ENCODE peak calls at places on chromosomes 1 and 21, in five cellular contexts. One of them, this sample, is unnamed. For H3K9me3, the result is how much of the 10 kb centered on the place peaks cover.

GRCh38 chr1:219993554-219994433 is 52.5 kb downstream of the EPRS1 start:
- DNase-seq in PC-3: no peak
- DNase-seq in upper lobe of left lung: no peak
- DNase-seq in heart right ventricle: no peak
- DNase-seq in testis: no peak
- DNase-seq in this sample: no peak

GRCh38 chr21:41359289-41359688 is 2.5 kb upstream of the MX2 start:
- DNase-seq in PC-3: no peak
- DNase-seq in upper lobe of left lung: no peak
- DNase-seq in heart right ventricle: no peak
- DNase-seq in testis: no peak
- DNase-seq in this sample: no peak

GRCh38 chr1:221947731-221948130 is 205.8 kb upstream of the DUSP10 start:
- DNase-seq in PC-3: no peak
- DNase-seq in upper lobe of left lung: no peak
- DNase-seq in heart right ventricle: no peak
- DNase-seq in testis: no peak
- DNase-seq in this sample: no peak

GRCh38 chr1:225848044-225848955 is 33.9 kb downstream of the TMEM63A start:
- DNase-seq in PC-3: no peak
- DNase-seq in upper lobe of left lung: no peak
- DNase-seq in heart right ventricle: peak
- DNase-seq in testis: no peak
- DNase-seq in this sample: no peak

GRCh38 chr1:233627376-233627775 is 13.5 kb downstream of the KCNK1 start:
- DNase-seq in PC-3: peak
- DNase-seq in upper lobe of left lung: no peak
- DNase-seq in heart right ventricle: no peak
- DNase-seq in testis: no peak
- DNase-seq in this sample: no peak

GRCh38 chr21:26041441-26042180 is 129.0 kb downstream of the APP start:
- DNase-seq in PC-3: peak
- DNase-seq in upper lobe of left lung: no peak
- DNase-seq in heart right ventricle: no peak
- DNase-seq in testis: no peak
- DNase-seq in this sample: no peak

GRCh38 chr1:185158806-185159205 is 1.8 kb downstream of the SWT1 start:
- DNase-seq in PC-3: no peak
- DNase-seq in upper lobe of left lung: no peak
- DNase-seq in heart right ventricle: peak
- DNase-seq in testis: no peak
- DNase-seq in this sample: no peak

GRCh38 chr1:229087339-229087738 is 183.6 kb upstream of the RAB4A start:
- DNase-seq in PC-3: no peak
- DNase-seq in upper lobe of left lung: no peak
- DNase-seq in heart right ventricle: no peak
- DNase-seq in testis: no peak
- DNase-seq in this sample: no peak

GRCh38 chr1:44999232-44999631 is 11.9 kb downstream of the HECTD3 start:
- DNase-seq in PC-3: no peak
- DNase-seq in upper lobe of left lung: no peak
- DNase-seq in heart right ventricle: no peak
- DNase-seq in testis: no peak
- DNase-seq in this sample: no peak

GRCh38 chr1:93905734-93906133 is 3.5 kb downstream of the GCLM start:
- DNase-seq in PC-3: no peak
- DNase-seq in upper lobe of left lung: no peak
- DNase-seq in heart right ventricle: no peak
- DNase-seq in testis: no peak
- DNase-seq in this sample: no peak

GRCh38 chr1:41795205-41795762 is 123.4 kb downstream of the HIVEP3 start:
- DNase-seq in PC-3: peak
- DNase-seq in upper lobe of left lung: no peak
- DNase-seq in heart right ventricle: no peak
- DNase-seq in testis: no peak
- DNase-seq in this sample: no peak

GRCh38 chr1:17671741-17672140 is 83.4 kb upstream of the ACTL8 start:
- DNase-seq in PC-3: no peak
- DNase-seq in upper lobe of left lung: no peak
- DNase-seq in heart right ventricle: no peak
- DNase-seq in testis: no peak
- DNase-seq in this sample: no peak

GRCh38 chr1:226649780-226650179 is 89.3 kb downstream of the ITPKB start:
- DNase-seq in PC-3: peak
- DNase-seq in upper lobe of left lung: no peak
- DNase-seq in heart right ventricle: no peak
- DNase-seq in testis: no peak
- DNase-seq in this sample: no peak

GRCh38 chr1:7613106-7613850 is 157.8 kb upstream of the VAMP3 start:
- DNase-seq in PC-3: no peak
- DNase-seq in upper lobe of left lung: no peak
- DNase-seq in heart right ventricle: no peak
- DNase-seq in testis: no peak
- DNase-seq in this sample: no peak

GRCh38 chr1:44021156-44021555 is 10.1 kb downstream of the SLC6A9 start:
- DNase-seq in PC-3: no peak
- DNase-seq in upper lobe of left lung: no peak
- DNase-seq in heart right ventricle: no peak
- DNase-seq in testis: no peak
- DNase-seq in this sample: no peak

GRCh38 chr1:114328505-114328904 is 174.8 kb upstream of the SYT6 start:
- DNase-seq in PC-3: no peak
- DNase-seq in upper lobe of left lung: no peak
- DNase-seq in heart right ventricle: no peak
- DNase-seq in testis: no peak
- DNase-seq in this sample: no peak

GRCh38 chr1:117061986-117062415 is 1.9 kb downstream of the TTF2 start:
- DNase-seq in PC-3: peak
- DNase-seq in upper lobe of left lung: no peak
- DNase-seq in heart right ventricle: no peak
- DNase-seq in testis: no peak
- DNase-seq in this sample: no peak

GRCh38 chr1:156961709-156962108 is 41.3 kb downstream of the LRRC71 start:
- DNase-seq in PC-3: peak
- DNase-seq in upper lobe of left lung: no peak
- DNase-seq in heart right ventricle: no peak
- DNase-seq in testis: no peak
- DNase-seq in this sample: no peak
- TF ChIP-seq CTCF in PC-3: peak
- TF ChIP-seq CTCF in upper lobe of left lung: no peak
- TF ChIP-seq CTCF in heart right ventricle: no peak
- TF ChIP-seq CTCF in testis: no peak
- TF ChIP-seq CTCF in this sample: peak

DNA sequence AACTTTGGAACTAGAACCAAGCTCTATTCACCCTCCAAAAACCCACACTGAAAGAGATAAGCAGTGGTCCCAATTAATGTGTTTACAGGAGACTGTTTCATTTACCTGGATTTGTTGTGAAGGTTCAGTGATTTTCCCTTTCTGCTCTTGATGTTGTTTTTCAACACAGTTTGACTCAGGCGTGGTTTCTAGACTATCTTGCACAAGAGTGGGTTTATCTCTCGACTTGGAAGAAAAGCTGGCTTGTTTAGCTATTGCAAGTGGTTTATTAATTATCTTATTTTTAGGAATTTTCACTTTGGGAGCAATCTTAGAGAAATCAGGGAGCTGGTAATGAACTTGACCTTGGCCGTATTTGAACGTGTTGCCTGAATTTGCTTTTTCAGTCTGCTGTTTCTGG is 5.3 kb downstream of the AKNAD1 start:
- DNase-seq in PC-3: no peak
- DNase-seq in upper lobe of left lung: no peak
- DNase-seq in heart right ventricle: no peak
- DNase-seq in testis: no peak
- DNase-seq in this sample: no peak
- H3K9me3 ChIP-seq in PC-3: under half
- H3K9me3 ChIP-seq in upper lobe of left lung: under half
- H3K9me3 ChIP-seq in heart right ventricle: under half
- H3K9me3 ChIP-seq in testis: under half
- H3K9me3 ChIP-seq in this sample: under half

DNA sequence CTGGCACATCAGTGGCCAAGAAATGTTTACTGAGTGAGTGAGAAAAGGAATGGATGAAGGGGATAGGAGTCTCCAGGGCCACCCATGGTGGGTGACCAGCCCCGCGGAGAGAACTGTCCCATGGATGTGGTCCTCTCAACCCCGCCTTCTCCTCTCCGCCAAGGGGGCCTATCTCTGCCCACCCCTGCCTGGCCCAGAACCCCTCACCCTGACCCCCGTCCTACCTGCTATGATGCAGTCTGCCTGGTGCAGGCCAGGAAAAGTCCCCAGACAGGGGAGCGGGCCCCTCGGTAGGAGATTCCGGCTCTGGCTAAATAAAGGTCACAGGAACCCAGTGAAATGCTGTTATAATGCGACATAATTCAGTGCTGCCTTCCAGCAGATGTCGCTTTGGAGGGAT is 107.6 kb downstream of the PTPRU start:
- DNase-seq in PC-3: no peak
- DNase-seq in upper lobe of left lung: no peak
- DNase-seq in heart right ventricle: no peak
- DNase-seq in testis: no peak
- DNase-seq in this sample: no peak
- TF ChIP-seq CTCF in PC-3: peak
- TF ChIP-seq CTCF in upper lobe of left lung: no peak
- TF ChIP-seq CTCF in heart right ventricle: peak
- TF ChIP-seq CTCF in testis: no peak
- TF ChIP-seq CTCF in this sample: no peak

DNA sequence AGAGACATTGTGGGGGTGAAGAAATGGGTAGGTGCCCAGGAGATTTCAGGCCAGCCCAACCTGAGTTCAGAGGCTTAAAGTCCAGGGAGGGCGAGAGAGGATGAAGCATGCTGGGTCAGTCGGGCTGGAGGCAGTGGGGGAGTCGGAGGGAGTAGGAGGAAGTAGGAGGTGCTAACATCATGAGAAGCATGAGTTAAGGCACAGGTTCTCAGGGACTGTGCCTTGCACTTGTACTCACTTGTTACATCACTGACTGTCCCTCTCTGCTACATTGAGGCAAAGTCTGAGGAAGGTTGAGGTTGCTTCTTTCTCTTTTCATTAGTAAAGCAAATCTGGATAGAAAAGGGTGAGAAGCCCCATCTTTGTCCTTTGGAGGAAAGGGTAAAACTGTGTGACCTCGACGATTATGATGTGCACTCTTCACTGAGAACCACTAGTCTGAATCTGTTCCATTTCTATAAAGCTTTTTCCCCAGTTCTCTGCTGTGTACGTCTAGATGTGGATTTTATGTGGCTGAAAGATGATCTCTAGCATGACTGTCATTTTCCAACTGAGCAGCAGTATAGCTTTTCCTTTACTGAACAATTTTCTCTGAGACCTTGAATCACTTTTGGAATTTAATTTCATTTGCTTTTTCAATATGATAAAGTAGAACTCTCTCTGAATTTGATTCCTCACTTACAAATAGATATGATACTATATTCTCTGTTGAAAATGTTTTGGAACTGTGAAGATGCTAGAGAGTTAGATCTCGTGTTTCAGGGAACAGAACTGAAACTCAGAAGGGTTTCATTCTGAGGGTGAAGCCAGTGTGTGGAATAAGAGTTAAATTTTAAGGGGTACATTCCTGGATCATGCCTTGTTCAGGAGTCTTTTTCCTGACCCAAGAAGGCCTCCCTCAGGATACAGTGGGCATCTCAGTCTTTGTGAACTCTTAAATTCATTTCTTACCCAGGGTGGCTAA is 94.6 kb downstream of the FGGY start:
- DNase-seq in PC-3: no peak
- DNase-seq in upper lobe of left lung: no peak
- DNase-seq in heart right ventricle: no peak
- DNase-seq in testis: peak
- DNase-seq in this sample: no peak
- H3K9me3 ChIP-seq in PC-3: under half
- H3K9me3 ChIP-seq in upper lobe of left lung: under half
- H3K9me3 ChIP-seq in heart right ventricle: under half
- H3K9me3 ChIP-seq in testis: under half
- H3K9me3 ChIP-seq in this sample: under half

This sample was measured in CD4-positive, alpha-beta T cell.